ENCODE peak calls at places on chromosome 14, in five cellular contexts. O is neural progenitor cell, X is astrocyte of the spinal cord, G is WTC11, H is adrenal gland. F is an unnamed sample.

GRCh38 chr14:74502236-74503019 is 8.9 kb downstream of the ISCA2 start:
- DNase-seq in H (peak; percentile 54), X (no peak), O (peak; percentile 69), G (peak; percentile 58), F (peak; percentile 62)

GRCh38 chr14:61730756-61731373 is 31.4 kb upstream of the SNAPC1 start:
- DNase-seq in G (no peak), X (no peak), O (no peak), H (no peak), F (no peak)

GRCh38 chr14:67331368-67332125 is 28.1 kb downstream of the ATP6V1D start:
- DNase-seq in H (no peak), G (no peak), X (peak; percentile 64), O (no peak), F (no peak)

GRCh38 chr14:61527325-61528100 is 167.8 kb upstream of the HIF1A start:
- DNase-seq in G (no peak), O (no peak), X (peak; percentile 84), H (peak; percentile 81), F (no peak)

GRCh38 chr14:85308531-85309300 is 221.2 kb upstream of the FLRT2 start:
- DNase-seq in H (no peak), X (peak; percentile 15), O (peak; percentile 2), G (no peak), F (peak; percentile 67)

GRCh38 chr14:36054353-36055051 is 122.0 kb downstream of the PTCSC3 start:
- DNase-seq in G (no peak), O (no peak), H (peak; percentile 66), X (no peak), F (no peak)

GRCh38 chr14:61247935-61248334 is 33.2 kb downstream of the TMEM30B start:
- DNase-seq in O (no peak), G (no peak), H (no peak), X (peak; percentile 83), F (no peak)

GRCh38 chr14:55832974-55833373 is 253.0 kb downstream of the KTN1 start:
- DNase-seq in H (no peak), X (no peak), G (no peak), O (no peak), F (no peak)

GRCh38 chr14:69464829-69465228 is 19.7 kb upstream of the PLEKHD1 start:
- DNase-seq in O (no peak), H (no peak), X (peak; percentile 90), G (no peak), F (no peak)

GRCh38 chr14:75864352-75864751 is 117.4 kb downstream of the TGFB3 start:
- DNase-seq in G (no peak), X (peak; percentile 52), H (no peak), O (no peak), F (no peak)

GRCh38 chr14:99323603-99324185 is 51.7 kb upstream of the BCL11B start:
- DNase-seq in X (no peak), G (no peak), O (no peak), H (peak; percentile 24), F (no peak)

GRCh38 chr14:36683083-36683724 is 21.5 kb downstream of the PAX9 start:
- DNase-seq in H (no peak), O (no peak), X (no peak), G (no peak), F (no peak)

GRCh38 chr14:76977793-76978730 is 50.4 kb downstream of the IRF2BPL start:
- DNase-seq in H (peak; percentile 74), G (no peak), X (peak; percentile 51), O (no peak), F (no peak)

GRCh38 chr14:79706382-79706781 is 504.9 kb downstream of the DIO2 start:
- DNase-seq in G (no peak), O (no peak), H (no peak), X (no peak), F (no peak)

GRCh38 chr14:22979748-22980392 is 2.5 kb downstream of the AJUBA start:
- DNase-seq in G (no peak), O (no peak), X (no peak), H (no peak), F (no peak)

GRCh38 chr14:102255401-102256190 is 49.4 kb downstream of the MOK start:
- DNase-seq in H (no peak), G (no peak), O (no peak), X (peak; percentile 43), F (no peak)

GRCh38 chr14:77865455-77865854 is 65.5 kb downstream of the ADCK1 start:
- DNase-seq in G (no peak), H (no peak), X (no peak), O (no peak), F (no peak)

GRCh38 chr14:61749264-61749663 is 13.0 kb upstream of the SNAPC1 start:
- DNase-seq in O (no peak), X (peak; percentile 26), H (no peak), G (no peak), F (no peak)

GRCh38 chr14:61568572-61569011 is 126.7 kb upstream of the HIF1A start:
- DNase-seq in X (no peak), G (peak; percentile 44), H (peak; percentile 54), O (peak; percentile 58), F (peak; percentile 42)

GRCh38 chr14:100741956-100742355 is 15.3 kb downstream of the DLK1 start:
- DNase-seq in G (no peak), O (no peak), X (peak; percentile 19), H (peak; percentile 11), F (no peak)

GRCh38 chr14:73153272-73153671 is 17.0 kb downstream of the PSEN1 start:
- DNase-seq in H (no peak), X (peak; percentile 37), O (no peak), G (no peak), F (no peak)

GRCh38 chr14:70086685-70087379 is 101.9 kb downstream of the SLC8A3 start:
- DNase-seq in G (peak; percentile 30), X (peak; percentile 50), O (peak; percentile 65), H (peak; percentile 71), F (peak; percentile 32)

GRCh38 chr14:26966942-26967341 is 369.1 kb upstream of the NOVA1 start:
- DNase-seq in G (no peak), O (no peak), H (no peak), X (peak; percentile 13), F (no peak)

GRCh38 chr14:24368562-24369252 is 723 bp downstream of the NFATC4 start:
- DNase-seq in H (peak; percentile 68), G (peak; percentile 82), O (peak; percentile 91), X (peak; percentile 59), F (peak; percentile 86)

GRCh38 chr14:95121911-95122696 is 35.2 kb downstream of the DICER1 start:
- DNase-seq in X (no peak), G (no peak), H (no peak), O (no peak), F (no peak)

DNA sequence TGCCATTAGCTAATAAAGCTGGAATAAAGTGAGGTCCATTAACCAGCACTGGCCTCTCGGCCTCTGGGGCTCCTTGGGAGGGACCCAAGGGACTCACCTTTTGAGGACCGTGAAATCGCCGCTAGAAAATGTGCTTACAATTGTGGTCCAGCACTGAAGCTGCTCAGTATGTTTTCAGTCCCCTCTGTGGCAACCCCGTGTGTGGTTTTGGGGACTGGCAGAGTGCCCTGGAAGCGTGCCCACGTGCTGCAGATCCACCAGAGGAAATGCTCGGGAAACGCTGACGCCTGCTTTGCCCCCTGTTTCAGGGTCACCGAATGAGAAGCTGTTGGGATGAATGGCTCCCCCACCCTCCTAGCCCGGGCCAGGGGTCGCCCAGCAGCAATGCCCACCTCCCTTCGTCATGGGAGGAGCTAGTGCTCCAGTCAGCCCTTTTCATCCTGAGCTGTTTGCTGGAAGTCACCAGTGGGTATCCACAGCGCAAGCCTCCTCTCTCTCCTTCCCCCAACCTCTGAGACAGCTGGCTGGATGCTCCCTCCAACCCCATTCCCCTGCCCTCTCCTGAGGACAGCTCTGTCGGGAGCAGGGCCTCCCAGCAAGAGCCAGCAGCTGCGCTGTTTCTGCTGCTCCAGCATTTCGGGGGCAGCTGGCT is 33.1 kb upstream of the PPP1R13B start:
- DNase-seq in O (peak; percentile 24), X (peak; percentile 63), H (peak; percentile 89), G (no peak), F (no peak)
- TF ChIP-seq CTCF in O (no peak), X (no peak), H (no peak), G (no peak), F (no peak)

GRCh38 chr14:103905861-103906456 is 22.3 kb upstream of the TDRD9 start:
- DNase-seq in G (peak; percentile 61), O (peak; percentile 61), H (no peak), X (no peak), F (peak; percentile 50)
- TF ChIP-seq CTCF in G (no peak), O (peak; percentile 45), H (no peak), X (peak; percentile 37), F (peak; percentile 10)

GRCh38 chr14:92380582-92380981 is 57.6 kb downstream of the SLC24A4 start:
- DNase-seq in O (no peak), X (no peak), H (no peak), G (no peak), F (no peak)

GRCh38 chr14:92385561-92385960 is 62.6 kb downstream of the SLC24A4 start:
- DNase-seq in H (no peak), X (no peak), O (no peak), G (no peak), F (no peak)

GRCh38 chr14:92380131-92380530 is 57.2 kb downstream of the SLC24A4 start:
- DNase-seq in O (peak; percentile 55), G (no peak), X (no peak), H (no peak), F (no peak)

GRCh38 chr14:92384461-92385133 is 61.6 kb downstream of the SLC24A4 start:
- DNase-seq in X (no peak), O (no peak), G (no peak), H (no peak), F (no peak)

DNA sequence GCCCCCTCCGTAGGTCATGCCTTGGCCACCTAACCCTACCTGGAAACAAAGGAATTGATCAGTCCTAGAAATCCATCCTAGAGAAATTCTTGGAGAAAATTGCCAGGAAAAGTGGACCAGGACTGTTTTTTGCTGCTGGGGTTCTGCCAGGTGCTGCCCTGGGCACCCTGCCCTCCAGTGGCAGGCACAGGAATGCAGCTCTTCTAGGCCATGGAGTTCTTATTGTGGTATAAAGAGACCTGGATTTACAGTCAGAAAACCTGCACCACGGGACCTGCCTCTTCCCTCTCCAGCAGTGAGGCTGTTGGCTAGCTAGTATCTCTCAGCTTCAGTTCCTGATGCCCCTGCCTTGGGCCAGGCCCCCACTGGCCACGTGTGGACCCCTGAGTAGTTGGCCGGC is 59.7 kb downstream of the SLC24A4 start:
- DNase-seq in O (peak; percentile 21), X (no peak), G (no peak), H (peak; percentile 56), F (no peak)
- TF ChIP-seq CTCF in O (peak; percentile 49), X (peak; percentile 27), G (no peak), H (peak; percentile 26), F (no peak)

GRCh38 chr14:97180304-97181200 is 383.4 kb downstream of the VRK1 start:
- DNase-seq in O (no peak), X (peak; percentile 65), H (peak; percentile 70), G (no peak), F (no peak)
- TF ChIP-seq CTCF in O (no peak), X (peak; percentile 28), H (no peak), G (no peak), F (no peak)